ENCODE peak calls at places on chromosomes 13 and 19, in nine cellular contexts. E is heart left ventricle; J is effector memory CD4-positive, alpha-beta T cell; U is substantia nigra; C is sciatic nerve; H is cerebellar nuclear complex; I is non-pigmented ciliary epithelial cell; N is stimulated activated CD4-positive, alpha-beta T cell treated with anti-CD3 and anti-CD28 coated beads, Interleukin-4, amount 100 ng/mL, for 48 hours; X is NCI-H1092 treated with DMSO at 0.1 percent for 48 hours. P is an unnamed sample.

GRCh38 chr19:17677002-17677401 is 11.2 kb downstream of the UNC13A start:
- DNase-seq in E (no peak), J (no peak), U (no peak), C (no peak), H (no peak), I (no peak), N (no peak), X (no peak), P (no peak)

GRCh38 chr19:3057275-3057714 is 5.0 kb downstream of the TLE5 start:
- DNase-seq in E (peak), J (no peak), U (peak), C (peak), H (peak), I (no peak), N (no peak), X (peak), P (no peak)

GRCh38 chr19:56477429-56478338 is 539 bp upstream of the ZNF667 start:
- DNase-seq in E (peak), J (no peak), U (peak), C (peak), H (peak), I (peak), N (peak), X (peak), P (no peak)

GRCh38 chr13:91211548-91211947 is 135.9 kb upstream of the MIR17HG start:
- DNase-seq in E (no peak), J (no peak), U (no peak), C (no peak), H (no peak), I (no peak), N (no peak), X (no peak), P (no peak)

GRCh38 chr19:5588906-5589676 is 21.3 kb upstream of the TINCR start:
- DNase-seq in E (no peak), J (no peak), U (no peak), C (no peak), H (no peak), I (no peak), N (no peak), X (no peak), P (no peak)

GRCh38 chr13:20270163-20270865 is 38.2 kb upstream of the GJB6 start:
- DNase-seq in E (no peak), J (no peak), U (no peak), C (no peak), H (no peak), I (no peak), N (no peak), X (peak), P (no peak)

GRCh38 chr19:48746738-48747575 is at the start of gene IZUMO1:
- DNase-seq in E (peak), J (no peak), U (peak), C (peak), H (peak), I (peak), N (peak), X (no peak), P (peak)

GRCh38 chr13:29886446-29886845 is 36.0 kb upstream of the UBL3 start:
- DNase-seq in E (no peak), J (no peak), U (no peak), C (no peak), H (no peak), I (no peak), N (peak), X (no peak), P (no peak)

GRCh38 chr13:102680842-102681725 is 13.8 kb downstream of the METTL21C start:
- DNase-seq in E (no peak), J (no peak), U (no peak), C (no peak), H (no peak), I (no peak), N (no peak), X (no peak), P (no peak)

GRCh38 chr13:98972627-98973026 is 5.2 kb downstream of the DOCK9 start:
- DNase-seq in E (no peak), J (no peak), U (no peak), C (no peak), H (no peak), I (peak), N (no peak), X (no peak), P (no peak)

GRCh38 chr13:111036665-111037064 is 78.4 kb upstream of the ARHGEF7 start:
- DNase-seq in E (no peak), J (no peak), U (no peak), C (no peak), H (no peak), I (no peak), N (no peak), X (no peak), P (no peak)

GRCh38 chr19:51107406-51108065 is 673 bp downstream of the CTU1 start:
- DNase-seq in E (no peak), J (no peak), U (no peak), C (no peak), H (no peak), I (no peak), N (no peak), X (no peak), P (no peak)

GRCh38 chr19:18859676-18860301 is 28.0 kb downstream of the UPF1 start:
- DNase-seq in E (peak), J (no peak), U (no peak), C (no peak), H (peak), I (no peak), N (no peak), X (no peak), P (no peak)

GRCh38 chr13:94706101-94706853 is 6.1 kb downstream of the SOX21 start:
- DNase-seq in E (no peak), J (no peak), U (no peak), C (no peak), H (no peak), I (no peak), N (no peak), X (no peak), P (no peak)

GRCh38 chr13:32105653-32106313 is 74.2 kb downstream of the FRY start:
- DNase-seq in E (no peak), J (no peak), U (no peak), C (no peak), H (no peak), I (no peak), N (no peak), X (no peak), P (no peak)

GRCh38 chr13:111968611-111969010 is 98.3 kb upstream of the SOX1 start:
- DNase-seq in E (no peak), J (no peak), U (no peak), C (no peak), H (no peak), I (no peak), N (no peak), X (no peak), P (no peak)

GRCh38 chr19:30064021-30064699 is 122.1 kb downstream of the URI1 start:
- DNase-seq in E (peak), J (no peak), U (no peak), C (peak), H (peak), I (no peak), N (no peak), X (no peak), P (no peak)

GRCh38 chr13:74132152-74132767 is 1.9 kb downstream of the KLF12 start:
- DNase-seq in E (no peak), J (peak), U (no peak), C (no peak), H (peak), I (no peak), N (no peak), X (no peak), P (peak)

GRCh38 chr13:28320209-28320608 is 174.7 kb downstream of the FLT1 start:
- DNase-seq in E (no peak), J (no peak), U (no peak), C (no peak), H (no peak), I (no peak), N (no peak), X (no peak), P (no peak)

GRCh38 chr13:74452176-74452575 is 318.0 kb upstream of the KLF12 start:
- DNase-seq in E (no peak), J (no peak), U (no peak), C (no peak), H (no peak), I (no peak), N (no peak), X (no peak), P (no peak)

GRCh38 chr19:33110201-33110910 is 21.6 kb upstream of the WDR88 start:
- DNase-seq in E (no peak), J (no peak), U (no peak), C (no peak), H (no peak), I (peak), N (no peak), X (no peak), P (no peak)

P was measured in stimulated activated effector memory CD8-positive, alpha-beta T cell treated with anti-CD3 and anti-CD28 coated beads, Interleukin-12 subunit alpha, Interleukin-12 subunit beta, amount 100 ng/mL, for 72 hours.